ENCODE peak calls at places on chromosomes 2 and 18, in six cellular contexts. H is neural progenitor cell, B is MM.1S, P is PC-3, T is GM23248, D is HCT116. L is an unnamed sample.

GRCh38 chr2:158914731-158915130 is 53.7 kb upstream of the TANC1 start:
- DNase-seq in H (no peak), B (no peak), P (no peak), T (peak), D (no peak), L (no peak)

GRCh38 chr2:241289053-241289452 is 26.4 kb downstream of the HDLBP start:
- DNase-seq in H (no peak), B (no peak), P (no peak), T (peak), D (no peak), L (no peak)

GRCh38 chr2:59177748-59178147 is 936.6 kb upstream of the FANCL start:
- DNase-seq in H (no peak), B (no peak), P (no peak), T (no peak), D (no peak), L (no peak)

GRCh38 chr2:215271466-215271865 is 40.4 kb upstream of the ATIC start:
- DNase-seq in H (peak), B (no peak), P (no peak), T (no peak), D (no peak), L (peak)

GRCh38 chr18:22783662-22784076 is 149.5 kb upstream of the RBBP8 start:
- DNase-seq in H (peak), B (no peak), P (no peak), T (no peak), D (no peak), L (peak)

GRCh38 chr2:40371525-40372277 is 80.2 kb downstream of the SLC8A1 start:
- DNase-seq in H (peak), B (no peak), P (peak), T (peak), D (no peak), L (peak)

GRCh38 chr18:79395761-79396404 is at the start of gene NFATC1:
- DNase-seq in H (peak), B (no peak), P (peak), T (peak), D (no peak), L (peak)

GRCh38 chr18:31057917-31058316 is 15.4 kb upstream of the DSC3 start:
- DNase-seq in H (no peak), B (no peak), P (no peak), T (no peak), D (no peak), L (no peak)

GRCh38 chr2:196251132-196251531 is 79.8 kb upstream of the STK17B start:
- DNase-seq in H (no peak), B (no peak), P (no peak), T (no peak), D (no peak), L (no peak)

GRCh38 chr2:240391111-240392051 is 44.1 kb upstream of the GPC1 start:
- DNase-seq in H (no peak), B (no peak), P (no peak), T (no peak), D (no peak), L (no peak)

GRCh38 chr2:27131429-27131828 is 3.0 kb downstream of the PREB start:
- DNase-seq in H (no peak), B (no peak), P (no peak), T (no peak), D (no peak), L (no peak)

GRCh38 chr2:1804865-1805264 is 60.5 kb upstream of the PXDN start:
- DNase-seq in H (no peak), B (no peak), P (no peak), T (no peak), D (no peak), L (no peak)

GRCh38 chr2:33144243-33144642 is 197.5 kb downstream of the LTBP1 start:
- DNase-seq in H (no peak), B (no peak), P (no peak), T (no peak), D (no peak), L (no peak)

GRCh38 chr18:28112056-28112470 is 64.9 kb downstream of the CDH2 start:
- DNase-seq in H (no peak), B (no peak), P (peak), T (peak), D (no peak), L (no peak)

GRCh38 chr2:112644933-112645395 is 775 bp upstream of the SLC20A1 start:
- DNase-seq in H (no peak), B (no peak), P (no peak), T (no peak), D (no peak), L (no peak)

GRCh38 chr2:47155091-47155876 is at the start of gene STPG4:
- DNase-seq in H (no peak), B (peak), P (no peak), T (no peak), D (no peak), L (peak)

GRCh38 chr2:24521975-24522639 is 31.1 kb downstream of the NCOA1 start:
- DNase-seq in H (no peak), B (no peak), P (no peak), T (no peak), D (no peak), L (no peak)

GRCh38 chr18:79857082-79857661 is 59.4 kb downstream of the KCNG2 start:
- DNase-seq in H (no peak), B (no peak), P (no peak), T (peak), D (no peak), L (no peak)

GRCh38 chr18:48356909-48357631 is 52.1 kb downstream of the ZBTB7C start:
- DNase-seq in H (no peak), B (no peak), P (no peak), T (no peak), D (no peak), L (peak)

GRCh38 chr2:65800998-65801397 is 368.6 kb upstream of the SPRED2 start:
- DNase-seq in H (peak), B (no peak), P (peak), T (peak), D (peak), L (peak)

GRCh38 chr2:665340-666073 is 11.7 kb downstream of the TMEM18 start:
- DNase-seq in H (no peak), B (no peak), P (no peak), T (no peak), D (no peak), L (no peak)

GRCh38 chr2:194445226-194445625 is 1211.8 kb upstream of the SLC39A10 start:
- DNase-seq in H (no peak), B (no peak), P (no peak), T (no peak), D (no peak), L (no peak)

GRCh38 chr2:119438726-119439284 is 7.2 kb downstream of the TMEM37 start:
- DNase-seq in H (no peak), B (no peak), P (no peak), T (no peak), D (no peak), L (no peak)
- TF ChIP-seq EZH2phosphoT487 in H (no peak), B (no peak), P (no peak), T (no peak), D (no peak), L (no peak)

GRCh38 chr18:59266876-59267510 is 6.3 kb downstream of the RAX start:
- DNase-seq in H (no peak), B (no peak), P (no peak), T (no peak), D (no peak), L (peak)

GRCh38 chr18:59266459-59266858 is 6.8 kb downstream of the RAX start:
- DNase-seq in H (no peak), B (no peak), P (no peak), T (no peak), D (no peak), L (no peak)

GRCh38 chr18:59264651-59265245 is 8.5 kb downstream of the RAX start:
- DNase-seq in H (peak), B (no peak), P (no peak), T (no peak), D (no peak), L (peak)

GRCh38 chr18:59265246-59266018 is 7.8 kb downstream of the RAX start:
- DNase-seq in H (peak), B (no peak), P (no peak), T (peak), D (no peak), L (peak)

GRCh38 chr18:59266019-59266369 is 7.3 kb downstream of the RAX start:
- DNase-seq in H (no peak), B (no peak), P (no peak), T (no peak), D (no peak), L (peak)
- TF ChIP-seq EZH2 in H (no peak), B (no peak), P (no peak), T (no peak), D (no peak), L (no peak)

GRCh38 chr2:96810783-96811192 is 5.3 kb upstream of the CNNM3 start:
- DNase-seq in H (no peak), B (no peak), P (no peak), T (no peak), D (no peak), L (no peak)

GRCh38 chr2:96809951-96810782 is 5.9 kb upstream of the CNNM3 start:
- DNase-seq in H (no peak), B (no peak), P (no peak), T (no peak), D (no peak), L (no peak)

GRCh38 chr2:96809216-96809882 is 6.7 kb upstream of the CNNM3 start:
- DNase-seq in H (no peak), B (no peak), P (no peak), T (no peak), D (no peak), L (no peak)

GRCh38 chr2:96808176-96808837 is 7.8 kb upstream of the CNNM3 start:
- DNase-seq in H (no peak), B (no peak), P (no peak), T (no peak), D (no peak), L (no peak)

GRCh38 chr2:96811916-96812315 is 4.2 kb upstream of the CNNM3 start:
- DNase-seq in H (no peak), B (no peak), P (no peak), T (peak), D (no peak), L (no peak)
- TF ChIP-seq EZH2phosphoT487 in H (no peak), B (no peak), P (no peak), T (no peak), D (no peak), L (no peak)

GRCh38 chr2:77590298-77590917 is 68.2 kb upstream of the LRRTM4 start:
- DNase-seq in H (no peak), B (no peak), P (no peak), T (no peak), D (no peak), L (no peak)
- TF ChIP-seq EZH2 in H (no peak), B (no peak), P (no peak), T (no peak), D (no peak), L (no peak)

GRCh38 chr2:182594286-182594685 is 121.8 kb upstream of the DNAJC10 start:
- DNase-seq in H (no peak), B (no peak), P (peak), T (peak), D (no peak), L (no peak)
- TF ChIP-seq EZH2phosphoT487 in H (no peak), B (no peak), P (no peak), T (no peak), D (no peak), L (no peak)